ENCODE peak calls at places on chromosomes 2 and 18, in five cellular contexts. D, Z, G, T and B are unnamed samples.

GRCh38 chr18:48208432-48208948 is 200.7 kb downstream of the ZBTB7C start:
- DNase-seq in D (no peak), G (no peak), Z (no peak), T (no peak), B (no peak)

GRCh38 chr2:127045792-127046501 is 61.0 kb downstream of the BIN1 start:
- DNase-seq in D (no peak), T (no peak), Z (peak; percentile 16), G (peak; percentile 88), B (no peak)

GRCh38 chr2:27262379-27263286 is at the start of gene SLC30A3:
- DNase-seq in Z (peak; percentile 71), D (peak; percentile 42), G (peak; percentile 97), T (peak; percentile 57), B (no peak)

GRCh38 chr18:32801236-32801635 is 28.4 kb upstream of the KLHL14 start:
- DNase-seq in G (no peak), Z (no peak), T (no peak), D (no peak), B (no peak)

GRCh38 chr2:174473796-174474195 is 13.0 kb downstream of the GPR155 start:
- DNase-seq in D (no peak), Z (no peak), G (no peak), T (no peak), B (no peak)

GRCh38 chr2:138507267-138507666 is 5.7 kb downstream of the SPOPL start:
- DNase-seq in Z (no peak), D (no peak), T (no peak), G (no peak), B (no peak)

GRCh38 chr18:59878644-59879043 is 21.2 kb upstream of the PMAIP1 start:
- DNase-seq in G (no peak), T (no peak), Z (no peak), D (no peak), B (no peak)

GRCh38 chr2:11128258-11128951 is 26.9 kb upstream of the SLC66A3 start:
- DNase-seq in D (no peak), T (no peak), G (peak; percentile 48), Z (no peak), B (no peak)

GRCh38 chr2:230582851-230583283 is 129.8 kb upstream of the CAB39 start:
- DNase-seq in D (no peak), T (no peak), Z (no peak), G (peak; percentile 45), B (peak; percentile 78)

GRCh38 chr2:160109939-160110673 is 47.7 kb upstream of the PLA2R1 start:
- DNase-seq in G (peak; percentile 78), D (peak; percentile 44), T (peak; percentile 48), Z (peak; percentile 74), B (peak; percentile 38)

GRCh38 chr18:58320907-58321561 is 277.0 kb downstream of the NEDD4L start:
- DNase-seq in D (no peak), T (no peak), G (no peak), Z (no peak), B (no peak)

GRCh38 chr2:19046986-19047780 is 311.2 kb downstream of the OSR1 start:
- DNase-seq in Z (no peak), T (peak; percentile 35), D (no peak), G (peak; percentile 25), B (peak; percentile 7)

GRCh38 chr2:112095654-112096053 is 40.6 kb downstream of the TMEM87B start:
- DNase-seq in Z (no peak), G (no peak), D (no peak), T (no peak), B (no peak)

GRCh38 chr18:11676867-11677266 is 12.2 kb upstream of the GNAL start:
- DNase-seq in Z (no peak), T (no peak), D (no peak), G (no peak), B (no peak)

GRCh38 chr2:197777823-197778407 is 7.2 kb downstream of the BOLL start:
- DNase-seq in D (peak; percentile 37), T (no peak), G (no peak), Z (no peak), B (no peak)

GRCh38 chr18:57780318-57781127 is 22.6 kb downstream of the ATP8B1 start:
- DNase-seq in T (no peak), G (peak; percentile 86), Z (no peak), D (no peak), B (no peak)

GRCh38 chr2:231930601-231931281 is 4.5 kb upstream of the NPPC start:
- DNase-seq in Z (no peak), D (no peak), G (peak; percentile 93), T (no peak), B (no peak)

DNA sequence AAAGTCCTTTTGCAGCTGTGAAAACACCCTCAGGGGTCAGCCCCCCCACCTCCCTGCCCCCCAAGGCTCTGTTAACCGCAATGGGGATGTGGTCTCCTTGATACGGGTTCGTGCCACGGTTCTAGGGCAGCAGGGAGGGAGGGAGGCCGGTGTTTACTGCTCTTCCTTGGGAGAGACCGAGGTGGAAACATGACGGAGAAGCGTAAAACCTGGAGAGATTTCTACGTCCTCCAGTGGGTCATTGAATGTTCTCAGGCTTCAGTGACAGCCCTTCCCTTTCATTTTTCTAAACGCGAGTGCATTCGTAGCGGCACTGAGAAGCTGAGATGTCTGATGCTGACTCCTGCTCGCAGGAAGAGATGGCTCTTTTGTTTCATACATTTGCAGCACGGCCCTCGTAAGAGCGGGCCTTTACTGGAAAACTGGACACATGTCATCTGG is 40.5 kb upstream of the HDAC4 start:
- DNase-seq in T (no peak), D (peak; percentile 36), Z (no peak), G (no peak), B (no peak)
- H3K4me3 ChIP-seq in T (peak overlapping the region; percentile 40), D (peak overlapping the region; percentile 36), Z (peak overlapping the region; percentile 4), G (peak overlapping the region; percentile 37), B (no peak overlapping the region)

DNA sequence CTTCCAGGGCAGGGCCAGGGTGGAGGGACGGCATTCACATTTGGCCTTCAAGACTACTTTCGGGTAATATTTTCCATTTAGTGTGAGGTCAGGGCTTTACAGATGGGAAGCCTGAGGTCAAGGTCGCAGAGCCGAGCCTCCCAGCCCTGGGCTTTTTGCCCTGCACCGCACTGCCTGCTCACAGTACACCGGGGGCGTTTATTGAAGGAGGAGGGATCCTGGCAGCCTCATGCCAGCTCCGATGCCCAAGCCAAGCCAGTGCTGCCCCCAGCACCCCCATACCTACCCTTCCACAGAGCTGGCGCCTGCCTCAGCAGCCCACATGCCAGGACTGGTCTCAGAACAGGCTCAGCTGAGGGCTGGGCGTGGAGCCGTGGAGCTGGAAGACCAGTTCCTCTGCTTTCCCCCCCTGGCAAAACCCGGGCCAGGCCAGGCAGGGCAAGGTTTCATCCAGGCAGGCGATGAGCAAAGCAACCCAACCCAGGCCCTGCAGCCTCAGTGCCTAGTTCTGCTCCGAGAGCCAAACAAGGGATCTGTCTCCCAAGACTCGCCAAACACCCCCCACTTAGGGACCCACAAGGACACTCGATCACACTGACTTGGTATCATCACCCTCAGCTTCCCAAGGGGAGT is 11.9 kb downstream of the SDC1 start:
- DNase-seq in T (no peak), D (no peak), Z (peak; percentile 39), G (peak; percentile 80), B (no peak)
- H3K4me3 ChIP-seq in T (no peak overlapping the region), D (no peak overlapping the region), Z (no peak overlapping the region), G (no peak overlapping the region), B (peak overlapping the region; percentile 15)

GRCh38 chr18:79616651-79617518 is 62.7 kb upstream of the CTDP1 start:
- DNase-seq in G (peak; percentile 94), T (no peak), Z (peak; percentile 28), D (no peak), B (no peak)
- H3K4me3 ChIP-seq in G (peak overlapping the region; percentile 61), T (peak overlapping the region; percentile 50), Z (peak overlapping the region; percentile 45), D (no peak overlapping the region), B (no peak overlapping the region)

GRCh38 chr18:42281851-42282250 is 326.8 kb downstream of the PIK3C3 start:
- DNase-seq in D (no peak), G (peak; percentile 11), Z (no peak), T (no peak), B (no peak)
- H3K4me3 ChIP-seq in D (no peak overlapping the region), G (no peak overlapping the region), Z (no peak overlapping the region), T (no peak overlapping the region), B (no peak overlapping the region)

GRCh38 chr2:219112070-219112421 is 48.6 kb downstream of the NHEJ1 start:
- DNase-seq in Z (no peak), D (no peak), G (no peak), T (no peak), B (no peak)
- H3K4me3 ChIP-seq in Z (no peak overlapping the region), D (no peak overlapping the region), G (no peak overlapping the region), T (no peak overlapping the region), B (no peak overlapping the region)

GRCh38 chr2:144707927-144708326 is 188.0 kb upstream of the ZEB2 start:
- DNase-seq in G (no peak), T (no peak), D (no peak), Z (no peak), B (no peak)
- H3K4me3 ChIP-seq in G (no peak overlapping the region), T (no peak overlapping the region), D (no peak overlapping the region), Z (no peak overlapping the region), B (no peak overlapping the region)

DNA sequence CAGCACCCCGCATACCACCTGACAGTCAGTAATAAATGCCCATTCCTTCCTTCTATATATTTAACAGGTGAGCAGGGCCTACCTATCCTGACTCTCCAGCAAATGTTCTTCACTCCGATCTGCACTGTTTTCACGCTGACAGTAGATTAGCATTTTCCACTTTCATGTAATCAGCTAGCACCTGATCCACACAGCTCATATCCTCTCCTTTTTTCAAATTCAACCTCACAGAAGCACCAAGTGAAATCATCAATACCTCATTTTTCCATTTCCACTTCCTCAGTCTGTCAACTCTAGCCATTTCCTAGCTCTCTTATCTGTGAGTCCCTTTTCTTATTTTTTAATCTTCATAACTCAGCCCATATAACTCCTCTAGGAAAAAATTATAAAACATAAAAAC is 402.8 kb downstream of the ZEB2 start:
- DNase-seq in G (peak; percentile 51), T (no peak), Z (no peak), D (no peak), B (no peak)
- H3K4me3 ChIP-seq in G (no peak overlapping the region), T (no peak overlapping the region), Z (no peak overlapping the region), D (no peak overlapping the region), B (no peak overlapping the region)

DNA sequence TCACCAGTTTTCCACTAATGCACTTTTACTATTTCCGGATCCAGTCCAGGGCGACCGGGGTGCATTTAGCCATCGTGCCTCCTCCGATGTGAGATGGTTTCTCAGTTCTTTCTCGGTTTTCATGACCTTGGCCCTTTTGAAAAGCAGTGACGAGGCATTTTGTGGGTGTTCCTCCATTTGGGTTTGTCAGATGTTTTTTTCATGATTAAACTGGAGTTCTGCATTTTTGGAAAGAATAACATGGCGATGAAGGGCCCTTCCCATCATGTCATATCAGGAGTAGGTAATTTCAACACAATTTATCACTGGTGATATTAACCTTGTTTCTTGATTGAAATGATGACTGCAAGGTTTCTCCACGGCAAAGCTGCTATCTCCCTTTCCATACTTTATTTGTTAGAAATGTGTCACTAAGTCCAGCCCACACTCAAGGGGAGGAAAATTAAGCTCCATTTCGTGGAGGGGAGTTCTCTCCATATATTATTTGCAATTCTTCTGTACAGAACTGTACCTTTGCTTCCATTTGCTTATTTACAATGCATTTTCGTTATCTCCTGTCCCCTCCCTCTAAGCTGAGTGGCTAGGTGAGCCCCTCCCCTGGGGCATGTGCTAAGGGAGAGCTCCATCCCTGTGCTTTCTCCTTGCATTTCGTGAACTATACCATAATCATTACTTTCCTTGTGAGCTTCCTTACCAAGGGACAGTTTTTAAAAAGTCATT is 8.9 kb upstream of the KLF11 start:
- DNase-seq in G (peak; percentile 31), D (no peak), T (no peak), Z (no peak), B (no peak)
- H3K4me3 ChIP-seq in G (no peak overlapping the region), D (no peak overlapping the region), T (no peak overlapping the region), Z (no peak overlapping the region), B (no peak overlapping the region)